ENCODE peak calls at places on chromosomes 16 and 17, in five cellular contexts. W, I, N, Y and E are unnamed samples.

GRCh38 chr17:9158545-9159452 is 137.5 kb downstream of the NTN1 start:
- DNase-seq in Y (no peak), N (no peak), I (no peak), W (no peak), E (no peak)

GRCh38 chr17:41624208-41625101 is at the start of gene KRT17:
- DNase-seq in Y (no peak), N (no peak), I (no peak), W (no peak), E (no peak)

GRCh38 chr16:2230376-2230775 is 5.9 kb upstream of the DNASE1L2 start:
- DNase-seq in I (no peak), W (no peak), N (no peak), Y (no peak), E (no peak)

GRCh38 chr16:84526794-84527485 is 22.5 kb upstream of the MEAK7 start:
- DNase-seq in I (no peak), N (no peak), Y (no peak), W (no peak), E (no peak)

GRCh38 chr17:69175812-69176517 is 34.3 kb upstream of the ABCA6 start:
- DNase-seq in W (peak; percentile 30), N (no peak), Y (no peak), I (no peak), E (no peak)

GRCh38 chr16:53534206-53534605 is 31.2 kb upstream of the AKTIP start:
- DNase-seq in W (no peak), N (no peak), I (no peak), Y (no peak), E (no peak)

GRCh38 chr16:89374393-89374948 is 115.9 kb downstream of the ANKRD11 start:
- DNase-seq in Y (no peak), W (no peak), N (no peak), I (no peak), E (no peak)

GRCh38 chr17:73007447-73007846 is 85.0 kb downstream of the SLC39A11 start:
- DNase-seq in Y (no peak), I (peak; percentile 32), N (no peak), W (no peak), E (peak; percentile 23)

GRCh38 chr16:56370185-56370584 is 55.2 kb downstream of the AMFR start:
- DNase-seq in W (no peak), I (no peak), N (no peak), Y (no peak), E (no peak)

GRCh38 chr17:1227917-1228751 is 42.1 kb upstream of the BHLHA9 start:
- DNase-seq in I (peak; percentile 74), W (no peak), Y (no peak), N (no peak), E (peak; percentile 50)

GRCh38 chr16:25007284-25007984 is 7.7 kb downstream of the ARHGAP17 start:
- DNase-seq in W (no peak), I (no peak), Y (no peak), N (no peak), E (no peak)

GRCh38 chr16:77332792-77333191 is 102.0 kb downstream of the ADAMTS18 start:
- DNase-seq in I (no peak), W (no peak), N (no peak), Y (no peak), E (no peak)

GRCh38 chr17:41322264-41322902 is 6.9 kb upstream of the KRTAP17-1 start:
- DNase-seq in N (no peak), I (no peak), Y (no peak), W (peak; percentile 44), E (no peak)

GRCh38 chr16:68073902-68074760 is 11.0 kb upstream of the NFATC3 start:
- DNase-seq in I (no peak), Y (no peak), N (no peak), W (no peak), E (no peak)

GRCh38 chr16:68071547-68071901 is 13.6 kb upstream of the NFATC3 start:
- DNase-seq in I (no peak), Y (no peak), W (no peak), N (no peak), E (no peak)

GRCh38 chr16:68070249-68070725 is 14.9 kb upstream of the NFATC3 start:
- DNase-seq in N (no peak), I (no peak), Y (no peak), W (no peak), E (no peak)

GRCh38 chr16:68070811-68071546 is 14.2 kb upstream of the NFATC3 start:
- DNase-seq in W (no peak), N (no peak), Y (no peak), I (no peak), E (no peak)

DNA sequence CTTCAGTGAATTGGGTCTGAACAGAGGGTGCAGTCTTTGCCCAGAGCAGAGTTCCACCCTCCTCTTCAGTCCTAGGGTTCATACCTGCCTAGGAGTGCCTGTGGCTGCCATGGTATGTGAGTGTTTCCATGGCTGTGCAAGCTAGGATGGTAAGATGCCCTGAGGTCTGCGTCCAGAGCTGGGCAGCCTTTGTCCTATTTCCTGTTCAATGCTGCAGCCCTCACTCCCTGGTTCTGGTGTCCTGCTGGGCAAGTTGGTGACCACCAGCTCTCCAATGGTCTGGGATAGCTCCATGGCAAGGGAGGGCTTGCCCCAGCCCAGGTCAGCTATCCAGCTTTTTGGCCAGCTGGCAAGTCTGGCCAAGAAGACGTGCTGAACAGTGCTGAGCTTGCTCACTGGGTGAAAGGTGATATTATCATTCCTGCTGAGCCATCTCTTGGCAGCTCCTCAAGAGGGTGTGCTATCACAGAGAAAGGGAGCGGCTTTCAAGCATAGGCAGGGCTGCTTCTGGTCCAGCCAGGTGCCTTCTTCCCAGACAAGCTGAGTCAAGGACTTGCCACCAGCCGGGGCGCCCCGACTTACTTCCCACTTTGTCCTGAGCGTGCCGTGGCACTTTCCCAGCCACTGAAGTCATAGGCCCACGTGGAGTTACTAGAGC is 13.0 kb upstream of the NFATC3 start:
- DNase-seq in N (no peak), W (no peak), Y (no peak), I (peak; percentile 59), E (peak; percentile 66)
- TF ChIP-seq CTCF in N (no peak), W (no peak), Y (no peak), I (no peak), E (no peak)

DNA sequence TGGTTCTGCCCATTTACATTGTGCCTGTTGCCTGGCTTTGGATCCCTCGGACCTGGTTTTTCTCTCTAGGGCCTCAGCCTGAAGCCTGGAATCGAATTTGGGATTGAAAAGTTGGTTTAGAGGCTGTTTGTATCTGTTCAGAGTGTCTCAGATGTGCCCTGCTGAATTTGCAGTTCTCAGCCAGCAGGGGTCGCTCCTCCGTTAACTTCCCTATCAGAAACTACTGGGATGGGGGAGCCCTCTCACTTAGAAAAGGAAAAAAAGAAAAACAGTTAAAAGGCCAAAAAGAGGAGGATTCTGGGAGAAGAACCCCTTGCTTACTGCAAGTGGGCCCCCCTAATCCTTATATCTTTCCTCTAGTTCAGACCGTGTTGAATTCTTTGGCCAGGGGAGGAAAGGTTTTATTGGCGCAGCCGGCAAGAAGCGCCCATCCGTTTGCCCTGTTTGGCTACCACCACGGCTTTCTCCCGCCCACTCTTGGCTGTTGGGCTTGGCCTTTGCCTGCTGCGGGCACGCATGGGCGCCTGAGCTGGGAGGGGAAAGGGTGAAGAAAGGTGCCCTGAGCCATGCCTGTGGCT is 8.7 kb downstream of the FZD2 start:
- DNase-seq in N (no peak), I (no peak), Y (no peak), W (no peak), E (no peak)
- TF ChIP-seq CTCF in N (peak; percentile 53), I (no peak), Y (no peak), W (peak; percentile 35), E (no peak)

GRCh38 chr17:49967205-49967604 is 1.8 kb upstream of the DLX4 start:
- DNase-seq in I (no peak), N (no peak), W (no peak), Y (no peak), E (no peak)

GRCh38 chr17:49966767-49967166 is 2.2 kb upstream of the DLX4 start:
- DNase-seq in N (no peak), W (no peak), I (no peak), Y (no peak), E (no peak)

GRCh38 chr17:49963626-49964538 is 5.1 kb upstream of the DLX4 start:
- DNase-seq in I (no peak), W (no peak), Y (no peak), N (peak; percentile 18), E (no peak)

GRCh38 chr17:49964539-49965521 is 4.2 kb upstream of the DLX4 start:
- DNase-seq in W (no peak), N (no peak), Y (no peak), I (no peak), E (no peak)

DNA sequence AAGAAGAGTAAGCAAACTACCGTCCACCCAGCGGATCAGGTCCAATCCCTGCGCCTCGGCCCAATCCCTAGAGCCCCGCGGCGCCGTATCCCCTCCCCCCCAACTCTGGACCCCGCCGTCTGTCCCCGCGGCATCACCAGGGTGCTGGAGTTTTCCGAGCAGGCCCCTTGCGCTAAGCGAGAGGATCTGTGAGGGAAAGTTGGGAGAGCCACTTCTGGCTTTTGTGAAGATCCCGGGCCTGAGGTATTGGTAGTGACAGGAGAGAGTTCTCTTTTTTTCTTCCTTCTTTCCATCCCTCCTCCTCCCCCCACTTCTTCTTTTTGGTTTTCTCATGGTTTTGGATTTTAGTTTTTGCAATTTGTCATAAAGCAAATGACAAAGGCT is 3.5 kb upstream of the DLX4 start:
- DNase-seq in Y (no peak), I (no peak), W (no peak), N (no peak), E (no peak)
- TF ChIP-seq CTCF in Y (no peak), I (no peak), W (no peak), N (no peak), E (no peak)

GRCh38 chr17:55587608-55588139 is 76.4 kb upstream of the SMIM36 start:
- DNase-seq in W (no peak), N (no peak), I (no peak), Y (no peak), E (no peak)

GRCh38 chr17:55584055-55584685 is 72.9 kb upstream of the SMIM36 start:
- DNase-seq in Y (no peak), I (no peak), W (no peak), N (no peak), E (no peak)

GRCh38 chr17:55582910-55583309 is 71.7 kb upstream of the SMIM36 start:
- DNase-seq in Y (no peak), N (no peak), W (no peak), I (no peak), E (no peak)

GRCh38 chr17:55584861-55585260 is 73.6 kb upstream of the SMIM36 start:
- DNase-seq in I (no peak), Y (no peak), W (no peak), N (no peak), E (no peak)

DNA sequence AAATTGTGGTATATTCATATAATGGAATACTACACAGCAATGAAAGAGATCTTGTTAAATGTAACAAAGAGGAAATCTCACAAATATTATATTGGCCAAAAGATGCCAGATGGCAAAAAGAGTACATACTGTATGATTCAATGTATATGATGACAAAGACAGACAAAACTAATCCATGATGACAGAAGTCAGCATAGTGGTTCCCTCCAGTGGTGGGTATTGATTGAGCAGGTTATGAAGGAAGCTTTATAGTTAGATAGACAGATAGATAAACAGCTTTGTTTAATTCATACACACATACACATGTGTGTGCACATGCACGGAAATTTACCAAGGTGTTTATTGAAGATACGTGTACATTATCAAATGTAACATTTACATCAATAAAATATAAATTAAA is 74.4 kb upstream of the SMIM36 start:
- DNase-seq in I (no peak), Y (no peak), W (no peak), N (no peak), E (no peak)
- TF ChIP-seq CTCF in I (no peak), Y (no peak), W (no peak), N (no peak), E (no peak)